ENCODE peak calls at places on chromosomes 5 and 9, in six cellular contexts. Q is activated naive CD4-positive, alpha-beta T cell treated with anti-CD3 and anti-CD28 coated beads for 36 hours; W is A172; D is ecto neural progenitor cell; G is frontal cortex; K is heart left ventricle. Y is an unnamed sample.

GRCh38 chr9:20054734-20055133 is 265.9 kb upstream of the SLC24A2 start:
- DNase-seq in Q (no peak), W (no peak), D (no peak), G (no peak), K (no peak), Y (no peak)

GRCh38 chr9:14433293-14433818 is 119.4 kb upstream of the NFIB start:
- DNase-seq in Q (no peak), W (no peak), D (no peak), G (no peak), K (no peak), Y (no peak)

GRCh38 chr9:105421864-105422263 is 26.0 kb upstream of the FSD1L start:
- DNase-seq in Q (no peak), W (no peak), D (no peak), G (no peak), K (no peak), Y (no peak)

GRCh38 chr5:42826757-42827156 is 15.1 kb upstream of the SELENOP start:
- DNase-seq in Q (no peak), W (no peak), D (no peak), G (no peak), K (no peak), Y (no peak)

GRCh38 chr9:96006961-96007360 is 131.5 kb downstream of the ERCC6L2 start:
- DNase-seq in Q (no peak), W (peak), D (no peak), G (no peak), K (no peak), Y (no peak)

GRCh38 chr9:36988848-36989247 is 45.2 kb downstream of the PAX5 start:
- DNase-seq in Q (no peak), W (no peak), D (no peak), G (no peak), K (no peak), Y (no peak)

GRCh38 chr5:67235399-67236110 is 39.0 kb upstream of the CD180 start:
- DNase-seq in Q (no peak), W (no peak), D (no peak), G (no peak), K (no peak), Y (no peak)

GRCh38 chr5:110769282-110769681 is 30.5 kb downstream of the SLC25A46 start:
- DNase-seq in Q (no peak), W (no peak), D (no peak), G (no peak), K (no peak), Y (no peak)

GRCh38 chr9:113219186-113219936 is 1.7 kb downstream of the FKBP15 start:
- DNase-seq in Q (no peak), W (no peak), D (no peak), G (no peak), K (no peak), Y (no peak)

GRCh38 chr5:139925650-139926640 is 117.2 kb downstream of the NRG2 start:
- DNase-seq in Q (no peak), W (peak), D (peak), G (no peak), K (no peak), Y (no peak)

GRCh38 chr5:92467695-92468094 is 1084.6 kb upstream of the ARRDC3 start:
- DNase-seq in Q (no peak), W (no peak), D (no peak), G (no peak), K (no peak), Y (no peak)

GRCh38 chr9:98488578-98489312 is 220.0 kb downstream of the GABBR2 start:
- DNase-seq in Q (no peak), W (peak), D (no peak), G (no peak), K (no peak), Y (no peak)

Y was measured in spleen.